ENCODE peak calls at places on chromosomes 13 and 19, in four cellular contexts. W, S, E and V are unnamed samples.

GRCh38 chr19:47714339-47714738 is 1.1 kb downstream of the EHD2 start:
- DNase-seq in W (no peak), S (no peak), E (no peak), V (no peak)

GRCh38 chr13:50612717-50613116 is 230.8 kb downstream of the DLEU7 start:
- DNase-seq in W (peak), S (no peak), E (peak), V (no peak)

GRCh38 chr19:558770-559439 is 13.5 kb upstream of the BSG start:
- DNase-seq in W (no peak), E (peak), S (no peak), V (no peak)

GRCh38 chr13:22227895-22228294 is 557.0 kb downstream of the FGF9 start:
- DNase-seq in S (no peak), E (no peak), W (no peak), V (no peak)

GRCh38 chr13:48155850-48156249 is 60.9 kb upstream of the MED4 start:
- DNase-seq in E (no peak), S (peak), W (no peak), V (no peak)

GRCh38 chr13:98480915-98481510 is 95.9 kb downstream of the STK24 start:
- DNase-seq in E (no peak), S (no peak), W (peak), V (no peak)

GRCh38 chr13:59774511-59774911 is 389.2 kb downstream of the DIAPH3 start:
- DNase-seq in W (no peak), S (no peak), E (peak), V (no peak)

GRCh38 chr13:21611385-21611784 is 7.4 kb upstream of the MICU2 start:
- DNase-seq in E (no peak), W (no peak), S (no peak), V (no peak)

GRCh38 chr19:12834976-12835757 is 788 bp upstream of the RTBDN start:
- DNase-seq in E (no peak), W (peak), S (no peak), V (peak)

GRCh38 chr19:812819-813358 is 8.9 kb downstream of the PLPPR3 start:
- DNase-seq in W (no peak), E (no peak), S (no peak), V (no peak)

GRCh38 chr13:48159436-48160225 is 64.7 kb upstream of the MED4 start:
- DNase-seq in W (no peak), S (no peak), E (no peak), V (no peak)

GRCh38 chr13:94351292-94352000 is 128.0 kb downstream of the DCT start:
- DNase-seq in E (no peak), S (no peak), W (no peak), V (no peak)

GRCh38 chr13:110347535-110348308 is 40.6 kb downstream of the COL4A2 start:
- DNase-seq in W (no peak), S (peak), E (peak), V (no peak)

GRCh38 chr13:105925496-105925895 is 610.0 kb downstream of the EFNB2 start:
- DNase-seq in E (no peak), S (no peak), W (no peak), V (no peak)

GRCh38 chr13:47858678-47859050 is 142.4 kb downstream of the SUCLA2 start:
- DNase-seq in W (no peak), S (no peak), E (no peak), V (no peak)

GRCh38 chr19:5074418-5074817 is 105.5 kb downstream of the KDM4B start:
- DNase-seq in S (no peak), E (no peak), W (no peak), V (no peak)

GRCh38 chr19:50889638-50890037 is 16.4 kb downstream of the KLK2 start:
- DNase-seq in S (no peak), W (no peak), E (no peak), V (no peak)

GRCh38 chr13:49627831-49628652 is at the start of gene ARL11:
- DNase-seq in E (no peak), S (no peak), W (peak), V (peak)

GRCh38 chr13:99294198-99294597 is 13.0 kb downstream of the GPR183 start:
- DNase-seq in S (no peak), E (no peak), W (no peak), V (no peak)

GRCh38 chr19:30557927-30558557 is 185.9 kb downstream of the ZNF536 start:
- DNase-seq in W (no peak), S (no peak), E (no peak), V (no peak)

GRCh38 chr19:35140207-35140897 is 1.7 kb downstream of the FXYD1 start:
- DNase-seq in E (no peak), W (no peak), S (no peak), V (no peak)

GRCh38 chr19:7970716-7971448 is 27.4 kb upstream of the TIMM44 start:
- DNase-seq in W (peak), S (peak), E (peak), V (peak)

GRCh38 chr19:49987159-49987698 is 26.3 kb upstream of the SIGLEC11 start:
- DNase-seq in E (peak), W (peak), S (peak), V (peak)

GRCh38 chr19:46073268-46073922 is 32.6 kb upstream of the IGFL4 start:
- DNase-seq in W (no peak), S (no peak), E (no peak), V (no peak)

GRCh38 chr19:4692275-4693077 is 22.3 kb upstream of the MYDGF start:
- DNase-seq in W (no peak), S (no peak), E (no peak), V (no peak)

GRCh38 chr19:4676955-4677731 is 7.0 kb upstream of the MYDGF start:
- DNase-seq in W (peak), E (peak), S (no peak), V (peak)

GRCh38 chr19:44848805-44849457 is 2.8 kb downstream of the NECTIN2 start:
- DNase-seq in E (no peak), S (no peak), W (peak), V (peak)

GRCh38 chr19:48633148-48634035 is 3.8 kb downstream of the DBP start:
- DNase-seq in S (no peak), W (peak), E (no peak), V (no peak)

GRCh38 chr13:105474983-105475382 is 1060.5 kb downstream of the EFNB2 start:
- DNase-seq in E (no peak), S (no peak), W (no peak), V (no peak)

GRCh38 chr19:48543121-48543710 is 8.8 kb upstream of the SULT2B1 start:
- DNase-seq in E (no peak), W (no peak), S (peak), V (no peak)

GRCh38 chr13:91359566-91359965 is 12.1 kb downstream of the MIR17HG start:
- DNase-seq in E (no peak), S (no peak), W (no peak), V (no peak)

GRCh38 chr13:79805317-79805716 is 324.4 kb downstream of the NDFIP2 start:
- DNase-seq in S (no peak), W (no peak), E (no peak), V (no peak)
- TF ChIP-seq NR3C1 in S (no peak), W (no peak), E (no peak), V (no peak)

DNA sequence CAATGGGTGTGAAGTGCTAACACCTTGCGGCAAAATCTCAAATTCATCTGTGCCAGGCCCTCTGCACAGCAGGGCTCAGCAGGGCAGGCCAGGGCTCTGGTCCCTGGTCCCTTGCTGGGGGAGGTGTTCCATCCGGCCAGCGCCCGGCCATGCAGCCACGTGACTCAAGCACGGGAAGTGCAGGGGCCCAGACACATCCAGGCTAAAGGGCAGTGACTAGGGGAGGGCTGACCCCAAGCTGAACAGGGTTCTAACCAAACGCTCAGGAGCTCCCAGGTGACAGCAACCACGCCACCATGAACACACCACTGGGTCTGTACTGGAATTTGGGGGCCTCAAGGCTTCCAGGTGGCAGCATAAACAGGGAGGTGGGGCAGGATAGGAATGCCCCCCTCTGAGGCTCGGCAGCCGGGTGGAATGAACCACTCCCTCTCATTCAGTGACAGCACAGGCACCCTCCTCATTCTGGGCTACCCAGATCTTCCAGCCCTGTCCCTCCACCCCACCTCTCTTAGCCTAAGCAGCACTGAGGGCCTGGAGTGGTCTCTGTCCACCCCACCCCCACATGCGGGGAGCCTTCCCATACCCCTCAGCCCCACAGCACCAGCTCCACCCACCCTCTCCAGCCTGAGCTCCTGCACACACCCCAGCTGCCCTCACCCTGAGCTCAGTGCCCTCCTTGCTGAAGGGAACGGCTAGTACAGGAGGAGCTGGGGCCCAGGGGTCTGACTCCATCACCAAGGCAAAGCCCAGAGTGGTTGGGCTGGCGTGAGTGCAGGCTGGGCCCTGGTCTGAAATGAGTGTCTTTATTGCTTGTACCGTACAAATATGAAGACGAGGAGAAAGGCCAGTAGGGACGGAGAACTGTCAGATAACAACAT is 5.3 kb upstream of the CCNP start:
- DNase-seq in E (peak), S (no peak), W (peak), V (peak)
- TF ChIP-seq JUN in E (no peak), S (peak), W (peak), V (no peak)

GRCh38 chr13:28659611-28659970 is 661 bp downstream of the POMP start:
- DNase-seq in S (no peak), E (no peak), W (peak), V (no peak)
- TF ChIP-seq NR3C1 in S (no peak), E (no peak), W (no peak), V (no peak)

GRCh38 chr19:3275583-3276340 is 51.3 kb downstream of the CELF5 start:
- DNase-seq in W (peak), E (peak), S (peak), V (peak)
- TF ChIP-seq JUN in W (no peak), E (no peak), S (peak), V (no peak)

DNA sequence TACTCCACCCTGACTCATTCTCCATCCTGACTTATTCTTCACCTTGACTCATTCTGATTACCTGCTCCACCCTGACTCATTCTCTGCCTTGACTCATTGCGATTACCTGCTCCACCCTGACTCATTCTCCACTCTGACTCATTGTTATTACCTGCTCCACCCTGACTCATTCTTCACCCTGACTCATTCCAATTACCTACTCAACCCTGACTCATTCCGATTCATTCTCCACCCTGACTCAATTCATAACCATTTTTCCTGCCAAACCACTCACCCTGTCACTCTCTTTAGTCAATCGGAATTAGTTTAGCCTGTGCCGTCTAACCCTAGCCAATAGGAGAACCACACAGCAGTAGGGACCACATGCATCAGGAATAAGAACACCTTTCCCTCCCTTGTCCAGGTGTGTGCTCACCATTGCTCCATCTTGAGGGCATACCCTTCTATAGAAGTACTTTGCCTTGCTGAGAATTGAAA is 1227.4 kb upstream of the PCDH20 start:
- DNase-seq in W (no peak), S (no peak), E (peak), V (no peak)
- TF ChIP-seq NR3C1 in W (no peak), S (no peak), E (no peak), V (no peak)

DNA sequence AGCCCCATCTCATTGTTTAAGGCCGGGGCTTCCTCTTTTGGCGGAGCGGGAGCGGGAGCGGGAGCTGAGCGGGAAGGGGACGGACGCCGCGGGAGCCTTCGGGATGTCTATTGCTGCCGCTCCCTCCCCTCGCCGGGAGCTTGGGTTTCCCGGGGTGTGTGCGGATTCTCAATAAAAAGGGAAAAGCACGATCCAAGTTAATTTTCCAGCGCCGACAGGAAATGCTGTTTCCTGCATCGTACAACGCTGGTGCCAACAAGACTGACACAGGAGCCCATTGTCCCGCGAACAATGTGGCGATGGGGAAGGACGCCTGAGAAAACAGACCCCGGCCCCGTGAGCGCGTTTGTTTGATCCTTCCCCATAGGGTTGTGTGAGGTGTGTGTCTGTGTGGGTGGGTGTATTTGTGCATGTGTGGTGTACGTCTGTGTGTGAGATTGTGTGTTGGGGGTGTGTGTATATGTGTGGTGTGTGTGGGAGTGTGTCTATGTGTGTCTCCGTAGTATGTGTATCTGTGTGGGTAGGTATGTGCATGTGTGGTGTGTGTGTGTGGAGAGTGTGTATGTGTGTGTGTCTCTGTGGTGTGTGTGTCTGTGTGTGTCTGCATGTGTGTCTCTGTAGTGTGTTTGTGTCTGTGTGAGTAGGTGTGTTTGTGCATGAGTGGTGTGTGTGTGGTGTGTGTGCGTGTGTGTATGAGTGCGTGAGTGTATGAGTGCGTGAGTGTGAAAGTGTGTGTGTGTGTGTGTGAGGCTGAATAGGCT is 36.4 kb upstream of the FLT1 start:
- DNase-seq in E (no peak), W (no peak), S (no peak), V (peak)
- TF ChIP-seq JUN in E (no peak), W (no peak), S (no peak), V (no peak)

DNA sequence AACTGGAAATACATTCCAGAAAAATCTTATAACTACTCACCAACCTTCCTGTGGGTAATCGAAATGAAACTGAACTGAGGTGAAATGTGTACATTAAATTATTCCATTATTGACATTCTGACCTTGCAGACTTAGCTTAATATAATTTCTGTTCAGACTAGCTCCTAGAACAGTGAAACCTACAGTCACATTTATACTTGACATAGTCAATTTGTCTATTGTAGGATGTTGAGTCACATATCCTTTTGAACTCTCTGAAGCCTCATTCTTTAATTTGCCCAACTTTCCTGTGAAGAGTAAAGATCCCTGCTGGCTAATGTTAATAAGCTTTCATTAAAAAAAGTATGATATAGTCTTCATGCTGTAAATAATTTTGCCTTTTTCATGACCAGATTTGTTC is 92.0 kb upstream of the SCEL start:
- DNase-seq in W (no peak), E (no peak), S (no peak), V (no peak)
- TF ChIP-seq NR3C1 in W (no peak), E (no peak), S (no peak), V (no peak)

GRCh38 chr19:18998276-18998675 is 35.0 kb downstream of the SUGP2 start:
- DNase-seq in S (no peak), W (no peak), E (no peak), V (no peak)

GRCh38 chr19:18996351-18996750 is 37.0 kb downstream of the SUGP2 start:
- DNase-seq in E (no peak), W (no peak), S (no peak), V (no peak)

GRCh38 chr19:18992696-18993095 is 40.6 kb downstream of the SUGP2 start:
- DNase-seq in E (no peak), S (no peak), W (no peak), V (no peak)

GRCh38 chr19:18996796-18997394 is 36.4 kb downstream of the SUGP2 start:
- DNase-seq in S (no peak), W (no peak), E (no peak), V (no peak)

DNA sequence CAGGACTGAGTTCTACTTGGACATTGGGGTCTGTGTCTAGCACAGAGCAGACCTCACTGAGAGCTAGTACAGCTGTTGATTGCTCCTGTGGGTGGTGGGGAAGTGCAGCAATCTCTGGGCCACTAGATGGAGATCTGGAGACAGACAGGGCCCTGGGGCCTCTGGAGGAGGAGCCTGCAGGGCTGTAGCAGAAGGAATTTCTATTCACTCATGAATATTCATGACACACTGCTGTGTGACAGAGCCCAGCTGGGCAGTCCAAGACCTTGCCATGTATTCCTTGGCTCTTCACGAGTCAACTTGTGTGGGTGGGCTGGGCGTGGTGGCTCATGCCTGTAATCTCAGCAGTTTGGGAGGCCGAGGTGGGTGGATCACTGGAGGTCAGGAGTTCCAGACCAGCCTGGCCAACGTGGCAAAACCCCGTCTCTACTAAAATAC is 37.5 kb downstream of the SUGP2 start:
- DNase-seq in W (peak), S (peak), E (peak), V (peak)
- TF ChIP-seq JUN in W (no peak), S (no peak), E (no peak), V (no peak)

GRCh38 chr19:17933414-17934129 is 757 bp downstream of the CCDC124 start:
- DNase-seq in W (no peak), E (peak), S (no peak), V (no peak)

GRCh38 chr19:17936379-17936778 is 3.6 kb downstream of the CCDC124 start:
- DNase-seq in E (no peak), W (no peak), S (no peak), V (no peak)

GRCh38 chr19:17932485-17933338 is at the start of gene CCDC124:
- DNase-seq in E (peak), S (peak), W (peak), V (peak)

GRCh38 chr19:17929056-17929455 is 3.8 kb upstream of the CCDC124 start:
- DNase-seq in E (no peak), S (no peak), W (no peak), V (no peak)

GRCh38 chr19:17931532-17932191 is 1.2 kb upstream of the CCDC124 start:
- DNase-seq in E (no peak), W (no peak), S (no peak), V (peak)
- TF ChIP-seq NR3C1 in E (no peak), W (no peak), S (no peak), V (no peak)

GRCh38 chr13:28314879-28315278 is 176.5 kb downstream of the PAN3 start:
- DNase-seq in W (no peak), S (no peak), E (peak), V (no peak)
- TF ChIP-seq JUN in W (no peak), S (no peak), E (no peak), V (no peak)